ENCODE peak calls at places on chromosomes 5 and 9, in eight cellular contexts. B is CD4-positive, alpha-beta T cell; I is NCI-H774; T is EH; O is GM04504; F is upper lobe of right lung; S is A172; Z is psoas muscle. H is an unnamed sample.

GRCh38 chr5:110342683-110343082 is 383.8 kb downstream of the TMEM232 start:
- DNase-seq in T (no peak), B (no peak), I (no peak), F (no peak), Z (peak; percentile 52), O (no peak), S (no peak), H (no peak)

GRCh38 chr9:31519011-31519410 is 865.4 kb upstream of the ACO1 start:
- DNase-seq in I (no peak), T (no peak), F (no peak), S (no peak), Z (no peak), B (no peak), O (no peak), H (no peak)

GRCh38 chr5:175652741-175653663 is 4.9 kb upstream of the HRH2 start:
- DNase-seq in O (no peak), T (peak; percentile 11), S (peak; percentile 72), B (peak; percentile 49), Z (no peak), I (no peak), F (no peak), H (no peak)

GRCh38 chr5:52665544-52665943 is 122.2 kb upstream of the ITGA1 start:
- DNase-seq in I (no peak), F (no peak), Z (no peak), T (peak; percentile 66), O (peak; percentile 28), S (no peak), B (no peak), H (no peak)

GRCh38 chr5:128472032-128472431 is 66.0 kb downstream of the FBN2 start:
- DNase-seq in O (no peak), S (no peak), F (no peak), Z (no peak), T (no peak), I (no peak), B (no peak), H (no peak)

GRCh38 chr5:136246632-136247031 is 53.7 kb upstream of the SMIM32 start:
- DNase-seq in F (no peak), T (no peak), B (no peak), Z (no peak), O (no peak), I (no peak), S (no peak), H (no peak)

GRCh38 chr5:10849278-10849677 is 88.2 kb upstream of the DAP start:
- DNase-seq in I (no peak), Z (no peak), T (peak; percentile 48), F (no peak), S (no peak), B (no peak), O (no peak), H (no peak)

GRCh38 chr9:93575706-93576295 is 583 bp upstream of the PHF2 start:
- DNase-seq in F (peak; percentile 86), T (peak; percentile 63), Z (peak; percentile 77), I (no peak), S (peak; percentile 25), O (no peak), B (peak; percentile 31), H (peak; percentile 51)

GRCh38 chr9:35163413-35163812 is 1.6 kb downstream of the UNC13B start:
- DNase-seq in I (no peak), Z (no peak), O (no peak), B (no peak), T (no peak), F (no peak), S (no peak), H (no peak)

GRCh38 chr9:129885018-129885669 is 49.9 kb downstream of the USP20 start:
- DNase-seq in I (peak; percentile 29), T (peak; percentile 31), O (no peak), B (peak; percentile 35), Z (peak; percentile 67), S (no peak), F (peak; percentile 76), H (peak; percentile 93)

GRCh38 chr5:136011427-136012001 is 17.3 kb upstream of the TGFBI start:
- DNase-seq in I (no peak), Z (no peak), F (no peak), B (no peak), T (peak; percentile 89), S (peak; percentile 93), O (peak; percentile 70), H (no peak)

GRCh38 chr5:36108758-36109245 is 42.1 kb upstream of the UGT3A2 start:
- DNase-seq in S (no peak), T (peak; percentile 28), I (peak; percentile 37), Z (no peak), O (peak; percentile 17), F (no peak), B (no peak), H (no peak)

GRCh38 chr9:133759946-133760345 is 21.8 kb upstream of the SARDH start:
- DNase-seq in B (no peak), T (no peak), F (peak; percentile 57), S (no peak), Z (no peak), O (no peak), I (no peak), H (no peak)

GRCh38 chr5:168179185-168179584 is 112.3 kb upstream of the WWC1 start:
- DNase-seq in S (no peak), B (no peak), I (no peak), Z (no peak), O (no peak), F (no peak), T (peak; percentile 1), H (no peak)

GRCh38 chr9:22483528-22484060 is 37.0 kb downstream of the DMRTA1 start:
- DNase-seq in Z (no peak), B (no peak), O (no peak), I (no peak), T (no peak), F (no peak), S (no peak), H (no peak)

GRCh38 chr9:84371737-84372136 is 31.2 kb upstream of the SLC28A3 start:
- DNase-seq in F (no peak), S (no peak), Z (no peak), T (peak; percentile 78), I (no peak), B (no peak), O (peak; percentile 67), H (peak; percentile 60)

GRCh38 chr9:128392302-128393152 is 21.4 kb downstream of the URM1 start:
- DNase-seq in Z (no peak), T (no peak), B (no peak), I (no peak), F (no peak), S (no peak), O (no peak), H (no peak)

GRCh38 chr9:97633859-97634485 is 351 bp downstream of the NCBP1 start:
- DNase-seq in S (peak; percentile 13), O (no peak), F (no peak), T (no peak), B (peak; percentile 27), Z (no peak), I (no peak), H (no peak)

GRCh38 chr5:36444582-36444999 is 142.9 kb upstream of the RANBP3L start:
- DNase-seq in O (no peak), S (peak; percentile 35), I (no peak), F (no peak), T (peak; percentile 16), Z (no peak), B (no peak), H (no peak)

GRCh38 chr5:72619251-72619650 is 112.0 kb upstream of the ZNF366 start:
- DNase-seq in Z (no peak), F (no peak), B (no peak), O (no peak), I (no peak), T (no peak), S (no peak), H (no peak)

GRCh38 chr5:147452137-147452838 is 57.6 kb downstream of the DPYSL3 start:
- DNase-seq in F (no peak), Z (no peak), S (peak; percentile 40), I (no peak), B (no peak), O (no peak), T (no peak), H (no peak)

GRCh38 chr5:1245901-1246576 is 20.9 kb downstream of the SLC6A18 start:
- DNase-seq in T (no peak), B (no peak), Z (no peak), S (no peak), I (no peak), O (no peak), F (no peak), H (no peak)

GRCh38 chr5:37738057-37738691 is 101.7 kb downstream of the GDNF start:
- DNase-seq in Z (no peak), B (no peak), F (no peak), I (no peak), S (peak; percentile 88), T (peak; percentile 93), O (peak; percentile 91), H (peak; percentile 47)

GRCh38 chr5:177234761-177235315 is 68.7 kb downstream of the RAB24 start:
- DNase-seq in B (no peak), Z (no peak), S (no peak), F (no peak), T (peak; percentile 63), O (peak; percentile 26), I (no peak), H (no peak)

GRCh38 chr5:129345213-129345925 is 114.7 kb upstream of the ADAMTS19 start:
- DNase-seq in T (no peak), F (no peak), S (no peak), O (no peak), I (no peak), B (no peak), Z (no peak), H (no peak)

GRCh38 chr5:141747152-141747640 is 65.2 kb upstream of the ARAP3 start:
- DNase-seq in I (peak; percentile 85), O (peak; percentile 11), Z (peak; percentile 83), T (peak; percentile 59), F (peak; percentile 83), B (no peak), S (peak; percentile 62), H (no peak)

GRCh38 chr5:176536132-176536901 is 885 bp downstream of the RNF44 start:
- DNase-seq in F (peak; percentile 90), O (peak; percentile 35), S (peak; percentile 73), I (peak; percentile 31), B (peak; percentile 66), Z (peak; percentile 89), T (peak; percentile 84), H (peak; percentile 97)

GRCh38 chr5:73606206-73606753 is 19.7 kb upstream of the ARHGEF28 start:
- DNase-seq in T (peak; percentile 22), Z (no peak), F (no peak), O (no peak), B (no peak), I (no peak), S (no peak), H (no peak)

GRCh38 chr5:141182248-141182647 is at the start of gene PCDHB16:
- DNase-seq in O (peak; percentile 10), T (peak; percentile 46), Z (no peak), I (no peak), S (peak; percentile 64), B (no peak), F (no peak), H (no peak)

GRCh38 chr9:11618241-11618805 is 1005.5 kb upstream of the PTPRD start:
- DNase-seq in F (no peak), T (no peak), I (no peak), S (no peak), O (no peak), Z (peak; percentile 32), B (no peak), H (no peak)

GRCh38 chr9:21286654-21287053 is 18.5 kb downstream of the IFNA5 start:
- DNase-seq in F (no peak), S (no peak), O (no peak), Z (no peak), I (no peak), T (no peak), B (no peak), H (no peak)

GRCh38 chr9:12916037-12916436 is 141.2 kb downstream of the LURAP1L start:
- DNase-seq in F (no peak), O (no peak), I (no peak), B (no peak), T (no peak), S (no peak), Z (no peak), H (no peak)

GRCh38 chr5:175133185-175133584 is 310.8 kb downstream of the DRD1 start:
- DNase-seq in T (no peak), I (no peak), B (no peak), F (no peak), O (no peak), S (no peak), Z (no peak), H (no peak)

GRCh38 chr5:165457854-165458481 is 1952.5 kb downstream of the MAT2B start:
- DNase-seq in Z (no peak), O (no peak), B (no peak), S (peak; percentile 50), T (no peak), I (no peak), F (no peak), H (no peak)

H was measured in lower leg skin.